ENCODE peak calls at places on chromosome 19, in six cellular contexts. B is stimulated activated CD8-positive, alpha-beta memory T cell treated with anti-CD3 and anti-CD28 coated beads, Interleukin-7, amount 100 ng/mL, for 1 hour; M is cardiac fibroblast; R is germinal center; I is H54; X is GM12891. G is an unnamed sample.

GRCh38 chr19:43700368-43701015 is 15.4 kb upstream of the IRGC start:
- DNase-seq in B (no peak), M (peak; percentile 76), R (no peak), I (no peak), X (no peak), G (peak; percentile 36)

GRCh38 chr19:24101459-24102122 is 14.6 kb downstream of the ZNF254 start:
- DNase-seq in B (no peak), M (peak; percentile 23), R (no peak), I (no peak), X (no peak), G (no peak)

GRCh38 chr19:14383556-14383897 is 2.3 kb downstream of the ADGRE5 start:
- DNase-seq in B (no peak), M (peak; percentile 44), R (no peak), I (no peak), X (no peak), G (no peak)

GRCh38 chr19:49356382-49356781 is 5.8 kb downstream of the TEAD2 start:
- DNase-seq in B (no peak), M (no peak), R (no peak), I (no peak), X (no peak), G (no peak)

GRCh38 chr19:51094696-51095279 is 12.1 kb upstream of the KLK14 start:
- DNase-seq in B (no peak), M (peak; percentile 14), R (peak; percentile 52), I (peak; percentile 28), X (peak; percentile 70), G (peak; percentile 34)

GRCh38 chr19:42066075-42066754 is 3.8 kb downstream of the GRIK5 start:
- DNase-seq in B (no peak), M (peak; percentile 27), R (no peak), I (peak; percentile 66), X (no peak), G (no peak)

GRCh38 chr19:52188822-52189744 is 769 bp upstream of the PPP2R1A start:
- DNase-seq in B (no peak), M (no peak), R (no peak), I (no peak), X (no peak), G (no peak)

GRCh38 chr19:17579523-17580244 is 24.2 kb downstream of the COLGALT1 start:
- DNase-seq in B (no peak), M (peak; percentile 83), R (peak; percentile 70), I (peak; percentile 93), X (peak; percentile 76), G (peak; percentile 64)

GRCh38 chr19:5358173-5358800 is 17.7 kb upstream of the PTPRS start:
- DNase-seq in B (no peak), M (peak; percentile 20), R (no peak), I (no peak), X (no peak), G (no peak)

GRCh38 chr19:1811942-1812425 is at the start of gene ATP8B3:
- DNase-seq in B (no peak), M (no peak), R (peak; percentile 99), I (no peak), X (peak; percentile 100), G (no peak)

GRCh38 chr19:46056536-46056935 is 15.7 kb upstream of the IGFL4 start:
- DNase-seq in B (no peak), M (no peak), R (no peak), I (no peak), X (no peak), G (no peak)

GRCh38 chr19:46189971-46190335 is 39.6 kb upstream of the IGFL1 start:
- DNase-seq in B (no peak), M (no peak), R (no peak), I (no peak), X (no peak), G (no peak)

GRCh38 chr19:850221-850978 is 1.7 kb upstream of the ELANE start:
- DNase-seq in B (no peak), M (peak; percentile 89), R (no peak), I (peak; percentile 96), X (no peak), G (peak; percentile 84)

GRCh38 chr19:58128041-58128685 is 22.4 kb downstream of the ZNF329 start:
- DNase-seq in B (no peak), M (peak; percentile 22), R (no peak), I (no peak), X (no peak), G (no peak)

GRCh38 chr19:8489591-8490394 is 12.6 kb downstream of the PRAM1 start:
- DNase-seq in B (no peak), M (no peak), R (no peak), I (no peak), X (no peak), G (no peak)

GRCh38 chr19:39008137-39008536 is 24.2 kb downstream of the FBXO27 start:
- DNase-seq in B (no peak), M (no peak), R (no peak), I (no peak), X (no peak), G (no peak)

GRCh38 chr19:40104754-40105153 is 14.0 kb upstream of the ZNF780A start:
- DNase-seq in B (no peak), M (no peak), R (no peak), I (no peak), X (no peak), G (no peak)

GRCh38 chr19:35155441-35155840 is 906 bp downstream of the FXYD5 start:
- DNase-seq in B (no peak), M (no peak), R (peak; percentile 46), I (no peak), X (no peak), G (no peak)

GRCh38 chr19:48403606-48404005 is 10.1 kb downstream of the GRIN2D start:
- DNase-seq in B (no peak), M (peak; percentile 65), R (peak; percentile 72), I (peak; percentile 73), X (peak; percentile 74), G (peak; percentile 79)

GRCh38 chr19:13803038-13803437 is 7.8 kb downstream of the ZSWIM4 start:
- DNase-seq in B (no peak), M (no peak), R (no peak), I (no peak), X (no peak), G (no peak)

GRCh38 chr19:5828661-5829566 is 10.6 kb downstream of the FUT6 start:
- DNase-seq in B (no peak), M (no peak), R (peak; percentile 61), I (no peak), X (no peak), G (no peak)

GRCh38 chr19:31325342-31325741 is 23.9 kb downstream of the TSHZ3 start:
- DNase-seq in B (no peak), M (no peak), R (no peak), I (no peak), X (no peak), G (no peak)

GRCh38 chr19:50174100-50174793 is 11.2 kb upstream of the IZUMO2 start:
- DNase-seq in B (no peak), M (no peak), R (no peak), I (no peak), X (no peak), G (no peak)

GRCh38 chr19:16876904-16877361 is 11.9 kb upstream of the F2RL3 start:
- DNase-seq in B (no peak), M (peak; percentile 49), R (no peak), I (no peak), X (no peak), G (no peak)

GRCh38 chr19:12779162-12779993 is 4.0 kb upstream of the HOOK2 start:
- DNase-seq in B (no peak), M (peak; percentile 90), R (no peak), I (no peak), X (no peak), G (no peak)

GRCh38 chr19:2461751-2462634 is 5.2 kb upstream of the LMNB2 start:
- DNase-seq in B (peak; percentile 29), M (peak; percentile 73), R (peak; percentile 69), I (peak; percentile 94), X (peak; percentile 87), G (peak; percentile 39)

GRCh38 chr19:954672-955494 is 29.0 kb downstream of the ARID3A start:
- DNase-seq in B (no peak), M (no peak), R (peak; percentile 40), I (no peak), X (no peak), G (no peak)

GRCh38 chr19:4713384-4713951 is 10.2 kb downstream of the DPP9 start:
- DNase-seq in B (no peak), M (peak; percentile 99), R (no peak), I (peak; percentile 98), X (no peak), G (peak; percentile 91)

G was measured in HTR-8/SVneo.